ENCODE peak calls at places on chromosomes 2 and 18, in four cellular contexts. Q is AG10803, Z is lower lobe of right lung, A is fibroblast of pulmonary artery. D is an unnamed sample.

GRCh38 chr18:657998-658946 is 819 bp downstream of the TYMS start:
- DNase-seq in Z (peak; percentile 85), A (peak; percentile 88), Q (peak; percentile 83), D (peak; percentile 87)

GRCh38 chr2:13558368-13558767 is 841.6 kb downstream of the TRIB2 start:
- DNase-seq in Q (no peak), Z (no peak), A (no peak), D (no peak)

GRCh38 chr2:202564226-202564625 is 70.5 kb upstream of the FAM117B start:
- DNase-seq in Z (no peak), Q (no peak), A (peak; percentile 17), D (no peak)

GRCh38 chr2:227340106-227340505 is 15.1 kb downstream of the MFF start:
- DNase-seq in Q (no peak), Z (no peak), A (no peak), D (no peak)

GRCh38 chr2:65471409-65471808 is 39.0 kb upstream of the SPRED2 start:
- DNase-seq in A (no peak), Q (no peak), Z (no peak), D (no peak)

GRCh38 chr18:27298215-27298804 is 113.2 kb upstream of the CHST9 start:
- DNase-seq in A (no peak), Z (no peak), Q (no peak), D (no peak)

GRCh38 chr2:105272176-105272575 is 30.6 kb downstream of the GPR45 start:
- DNase-seq in Z (no peak), A (no peak), Q (no peak), D (no peak)

GRCh38 chr2:37375721-37376399 is 31.4 kb downstream of the QPCT start:
- DNase-seq in A (no peak), Q (no peak), Z (no peak), D (no peak)

GRCh38 chr2:224927671-224928173 is 114.5 kb downstream of the DOCK10 start:
- DNase-seq in Q (no peak), Z (peak; percentile 54), A (peak; percentile 26), D (peak; percentile 15)

GRCh38 chr2:167579826-167580225 is 667.6 kb downstream of the STK39 start:
- DNase-seq in Q (no peak), Z (no peak), A (peak; percentile 1), D (no peak)

GRCh38 chr2:226274143-226274542 is 525.5 kb downstream of the IRS1 start:
- DNase-seq in Z (no peak), Q (no peak), A (no peak), D (no peak)

GRCh38 chr2:72755647-72756423 is 70.0 kb downstream of the EXOC6B start:
- DNase-seq in Z (no peak), Q (peak; percentile 78), A (peak; percentile 57), D (peak; percentile 24)

GRCh38 chr2:201806442-201806841 is at the start of gene CDK15:
- DNase-seq in Z (no peak), Q (peak; percentile 39), A (peak; percentile 47), D (peak; percentile 60)

GRCh38 chr18:36714476-36714875 is 114.3 kb downstream of the TPGS2 start:
- DNase-seq in Z (no peak), Q (no peak), A (no peak), D (no peak)

GRCh38 chr18:63882333-63883141 is 5.0 kb upstream of the SERPINB2 start:
- DNase-seq in Q (peak; percentile 87), Z (no peak), A (peak; percentile 91), D (peak; percentile 95)

GRCh38 chr2:100708333-100708732 is 111.6 kb upstream of the NPAS2 start:
- DNase-seq in Z (no peak), Q (no peak), A (no peak), D (no peak)

GRCh38 chr2:146602383-146602782 is 1242.4 kb upstream of the ACVR2A start:
- DNase-seq in Q (peak; percentile 37), Z (no peak), A (peak; percentile 53), D (peak; percentile 13)

GRCh38 chr2:217887841-217888665 is 114.7 kb downstream of the TNS1 start:
- DNase-seq in A (peak; percentile 85), Q (no peak), Z (peak; percentile 64), D (no peak)

GRCh38 chr2:115825912-115826311 is 1383.5 kb downstream of the DPP10 start:
- DNase-seq in A (no peak), Z (no peak), Q (no peak), D (no peak)

GRCh38 chr2:50291535-50291934 is 740.4 kb downstream of the NRXN1 start:
- DNase-seq in Q (no peak), A (no peak), Z (no peak), D (no peak)

GRCh38 chr18:68555935-68556334 is 159.0 kb downstream of the TMX3 start:
- DNase-seq in Z (no peak), A (no peak), Q (no peak), D (peak; percentile 24)

GRCh38 chr2:184527058-184527457 is 71.3 kb upstream of the ZNF804A start:
- DNase-seq in Q (no peak), A (no peak), Z (no peak), D (no peak)
- TF ChIP-seq CTCF in Q (no peak), A (no peak), Z (no peak), D (no peak)

DNA sequence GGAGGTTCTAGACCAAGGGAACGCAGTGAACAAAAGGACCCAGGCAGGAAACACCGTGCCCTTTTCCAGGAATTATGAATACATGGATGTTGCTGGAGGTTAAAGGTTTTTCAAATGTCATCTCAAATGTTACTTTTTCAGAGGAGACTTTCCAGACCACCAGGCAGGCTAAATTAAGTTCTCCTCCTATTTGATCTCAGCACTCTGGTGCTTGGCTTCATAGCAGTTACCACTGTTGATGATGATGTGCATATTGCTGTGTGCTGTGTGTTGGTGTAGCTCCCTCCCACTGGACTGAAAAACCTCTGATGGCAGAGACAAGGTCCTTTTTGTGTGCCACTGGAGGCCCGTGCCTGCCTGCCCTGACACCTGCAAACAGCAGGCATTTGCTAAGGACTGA is 137.3 kb upstream of the PTPRM start:
- DNase-seq in Z (no peak), A (no peak), Q (no peak), D (no peak)
- TF ChIP-seq CTCF in Z (no peak), A (no peak), Q (no peak), D (no peak)

GRCh38 chr2:203820969-203821368 is 46.6 kb upstream of the CTLA4 start:
- DNase-seq in Z (no peak), Q (no peak), A (no peak), D (no peak)

GRCh38 chr2:203822240-203822639 is 45.3 kb upstream of the CTLA4 start:
- DNase-seq in Q (no peak), A (no peak), Z (no peak), D (no peak)

GRCh38 chr2:203818656-203819055 is 48.9 kb upstream of the CTLA4 start:
- DNase-seq in A (no peak), Z (no peak), Q (no peak), D (no peak)

GRCh38 chr2:203817147-203817546 is 50.4 kb upstream of the CTLA4 start:
- DNase-seq in Z (no peak), A (no peak), Q (no peak), D (no peak)

DNA sequence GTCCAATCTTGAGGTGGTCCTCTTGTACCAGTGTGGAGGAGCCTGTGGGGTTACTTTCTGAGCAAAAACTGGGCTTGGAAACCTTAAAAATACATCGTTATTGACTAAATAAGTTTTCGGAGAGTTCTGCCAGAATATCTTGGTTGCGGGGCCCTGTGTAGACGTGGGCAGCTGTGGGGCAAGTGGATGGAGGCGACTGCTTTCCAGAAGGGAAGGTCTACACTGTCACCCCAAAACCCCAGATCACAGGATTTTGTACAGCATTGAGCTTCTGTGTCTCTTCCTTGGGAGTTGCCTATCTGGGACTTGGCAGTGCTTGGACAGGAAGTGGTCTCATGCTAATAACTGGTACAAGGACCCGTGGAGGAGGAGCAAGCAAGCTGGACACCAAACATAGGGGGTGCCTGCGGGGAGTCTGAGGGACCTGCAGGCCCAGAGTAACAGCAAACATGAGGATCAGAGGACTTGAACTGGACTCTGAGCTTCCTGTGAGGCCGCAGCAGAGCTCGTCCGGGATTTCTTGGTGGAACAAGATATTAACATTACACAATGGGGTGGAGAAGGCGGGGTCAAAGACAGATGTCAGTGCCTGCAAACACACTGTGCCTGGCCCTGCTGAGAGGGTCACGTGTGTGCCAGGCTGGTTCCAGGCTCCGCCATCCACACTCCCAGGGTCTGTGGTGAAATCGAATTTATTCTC is 48.0 kb upstream of the CTLA4 start:
- DNase-seq in Z (no peak), Q (peak; percentile 36), A (no peak), D (no peak)
- TF ChIP-seq CTCF in Z (no peak), Q (no peak), A (no peak), D (no peak)

GRCh38 chr2:5286370-5286769 is 405.8 kb upstream of the SOX11 start:
- DNase-seq in Q (no peak), Z (no peak), A (no peak), D (no peak)

GRCh38 chr2:5287558-5288334 is 404.4 kb upstream of the SOX11 start:
- DNase-seq in Z (no peak), Q (no peak), A (no peak), D (no peak)

GRCh38 chr2:5285891-5286290 is 406.3 kb upstream of the SOX11 start:
- DNase-seq in Q (no peak), A (no peak), Z (no peak), D (no peak)

GRCh38 chr2:5290911-5291546 is 401.2 kb upstream of the SOX11 start:
- DNase-seq in Q (no peak), Z (no peak), A (no peak), D (no peak)
- TF ChIP-seq CTCF in Q (no peak), Z (no peak), A (no peak), D (no peak)

GRCh38 chr2:219078126-219078525 is 17.4 kb upstream of the IHH start:
- DNase-seq in Q (no peak), A (no peak), Z (no peak), D (no peak)
- TF ChIP-seq CTCF in Q (no peak), A (peak; percentile 24), Z (no peak), D (peak; percentile 58)

DNA sequence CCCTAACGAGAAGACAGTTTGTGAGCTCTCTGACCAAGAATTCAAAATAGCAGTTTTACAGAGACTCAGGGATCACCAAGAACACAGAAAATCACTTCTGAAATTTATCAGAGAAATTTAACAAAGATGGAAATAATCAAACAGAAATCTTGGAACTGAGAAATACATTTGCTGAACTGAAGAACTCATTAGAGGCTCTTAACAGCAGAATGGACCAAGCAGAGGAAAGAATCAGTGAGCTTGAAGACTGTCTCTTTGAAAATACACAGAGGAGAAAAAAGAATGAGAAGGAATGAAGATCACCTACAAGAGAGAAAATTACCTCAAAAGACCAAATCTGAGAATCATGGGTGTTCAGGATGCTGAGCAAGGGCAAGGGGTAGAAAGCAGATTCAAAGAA is 29.7 kb downstream of the ASB1 start:
- DNase-seq in Z (no peak), A (no peak), Q (no peak), D (no peak)
- TF ChIP-seq CTCF in Z (no peak), A (no peak), Q (no peak), D (no peak)

DNA sequence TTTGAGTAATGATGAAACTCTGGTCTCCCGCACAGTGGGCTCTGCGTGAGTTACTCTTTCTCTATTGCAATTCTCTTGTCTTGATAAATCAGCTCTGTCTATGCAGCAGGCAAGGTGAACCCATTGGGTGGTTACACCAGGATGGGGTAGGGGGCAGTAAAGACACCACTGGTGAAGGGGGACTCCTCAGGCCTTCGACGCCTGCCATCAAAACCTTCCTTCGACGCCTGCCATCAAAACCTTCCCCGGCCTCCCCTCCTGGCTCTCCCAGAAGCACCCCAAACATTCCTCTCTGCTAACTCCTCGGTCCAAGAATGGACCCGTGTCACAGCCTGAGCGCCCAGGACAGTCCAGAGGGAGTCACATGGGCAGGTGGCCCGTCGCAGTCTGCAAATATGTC is 4.8 kb upstream of the STARD7 start:
- DNase-seq in Z (no peak), Q (no peak), A (no peak), D (no peak)
- TF ChIP-seq CTCF in Z (no peak), Q (no peak), A (no peak), D (no peak)

D was measured in HFFc6.